ENCODE peak calls at places on chromosomes 6 and 20, in seven cellular contexts. One of them, this sample, is unnamed.

GRCh38 chr20:44068311-44068710 is 118.7 kb downstream of the JPH2 start:
- DNase-seq in cardiac muscle cell: no peak
- DNase-seq in psoas muscle: no peak
- DNase-seq in right atrium auricular region: peak
- DNase-seq in heart left ventricle: peak
- DNase-seq in HFF-Myc: no peak
- DNase-seq in CD8-positive, alpha-beta T cell: no peak
- DNase-seq in this sample: no peak

GRCh38 chr6:44309092-44309491 is 4.1 kb downstream of the AARS2 start:
- DNase-seq in cardiac muscle cell: peak
- DNase-seq in psoas muscle: no peak
- DNase-seq in right atrium auricular region: no peak
- DNase-seq in heart left ventricle: peak
- DNase-seq in HFF-Myc: peak
- DNase-seq in CD8-positive, alpha-beta T cell: no peak
- DNase-seq in this sample: no peak

GRCh38 chr6:129638055-129639019 is 71.6 kb downstream of the ARHGAP18 start:
- DNase-seq in cardiac muscle cell: peak
- DNase-seq in psoas muscle: no peak
- DNase-seq in right atrium auricular region: no peak
- DNase-seq in heart left ventricle: no peak
- DNase-seq in HFF-Myc: no peak
- DNase-seq in CD8-positive, alpha-beta T cell: no peak
- DNase-seq in this sample: no peak

GRCh38 chr6:14903176-14904088 is 342.4 kb upstream of the JARID2 start:
- DNase-seq in cardiac muscle cell: no peak
- DNase-seq in psoas muscle: no peak
- DNase-seq in right atrium auricular region: no peak
- DNase-seq in heart left ventricle: no peak
- DNase-seq in HFF-Myc: no peak
- DNase-seq in CD8-positive, alpha-beta T cell: no peak
- DNase-seq in this sample: no peak

GRCh38 chr6:42201382-42201781 is 6.6 kb upstream of the GUCA1B start:
- DNase-seq in cardiac muscle cell: peak
- DNase-seq in psoas muscle: no peak
- DNase-seq in right atrium auricular region: no peak
- DNase-seq in heart left ventricle: no peak
- DNase-seq in HFF-Myc: no peak
- DNase-seq in CD8-positive, alpha-beta T cell: no peak
- DNase-seq in this sample: no peak

GRCh38 chr6:125003070-125003469 is 40.8 kb downstream of the RNF217 start:
- DNase-seq in cardiac muscle cell: no peak
- DNase-seq in psoas muscle: no peak
- DNase-seq in right atrium auricular region: no peak
- DNase-seq in heart left ventricle: no peak
- DNase-seq in HFF-Myc: no peak
- DNase-seq in CD8-positive, alpha-beta T cell: no peak
- DNase-seq in this sample: no peak

GRCh38 chr6:38686270-38687042 is 16.5 kb downstream of the GLO1 start:
- DNase-seq in cardiac muscle cell: no peak
- DNase-seq in psoas muscle: no peak
- DNase-seq in right atrium auricular region: no peak
- DNase-seq in heart left ventricle: no peak
- DNase-seq in HFF-Myc: no peak
- DNase-seq in CD8-positive, alpha-beta T cell: no peak
- DNase-seq in this sample: no peak

GRCh38 chr6:148593130-148593812 is 153.6 kb upstream of the UST start:
- DNase-seq in cardiac muscle cell: peak
- DNase-seq in psoas muscle: peak
- DNase-seq in right atrium auricular region: no peak
- DNase-seq in heart left ventricle: peak
- DNase-seq in HFF-Myc: no peak
- DNase-seq in CD8-positive, alpha-beta T cell: no peak
- DNase-seq in this sample: no peak

GRCh38 chr6:35663001-35663400 is 25.7 kb downstream of the FKBP5 start:
- DNase-seq in cardiac muscle cell: no peak
- DNase-seq in psoas muscle: no peak
- DNase-seq in right atrium auricular region: no peak
- DNase-seq in heart left ventricle: no peak
- DNase-seq in HFF-Myc: no peak
- DNase-seq in CD8-positive, alpha-beta T cell: no peak
- DNase-seq in this sample: no peak

GRCh38 chr20:40930561-40930960 is 98.1 kb upstream of the TOP1 start:
- DNase-seq in cardiac muscle cell: no peak
- DNase-seq in psoas muscle: no peak
- DNase-seq in right atrium auricular region: no peak
- DNase-seq in heart left ventricle: no peak
- DNase-seq in HFF-Myc: no peak
- DNase-seq in CD8-positive, alpha-beta T cell: no peak
- DNase-seq in this sample: no peak

GRCh38 chr6:57262901-57263694 is 41.0 kb upstream of the RAB23 start:
- DNase-seq in cardiac muscle cell: peak
- DNase-seq in psoas muscle: peak
- DNase-seq in right atrium auricular region: no peak
- DNase-seq in heart left ventricle: no peak
- DNase-seq in HFF-Myc: peak
- DNase-seq in CD8-positive, alpha-beta T cell: no peak
- DNase-seq in this sample: no peak

GRCh38 chr6:83862776-83863471 is 3.4 kb downstream of the CYB5R4 start:
- DNase-seq in cardiac muscle cell: no peak
- DNase-seq in psoas muscle: no peak
- DNase-seq in right atrium auricular region: no peak
- DNase-seq in heart left ventricle: no peak
- DNase-seq in HFF-Myc: no peak
- DNase-seq in CD8-positive, alpha-beta T cell: no peak
- DNase-seq in this sample: no peak

GRCh38 chr6:79750806-79751205 is 119.7 kb downstream of the SH3BGRL2 start:
- DNase-seq in cardiac muscle cell: no peak
- DNase-seq in psoas muscle: no peak
- DNase-seq in right atrium auricular region: no peak
- DNase-seq in heart left ventricle: no peak
- DNase-seq in HFF-Myc: no peak
- DNase-seq in CD8-positive, alpha-beta T cell: no peak
- DNase-seq in this sample: no peak

GRCh38 chr6:163904161-163904560 is 489.6 kb downstream of the QKI start:
- DNase-seq in cardiac muscle cell: no peak
- DNase-seq in psoas muscle: no peak
- DNase-seq in right atrium auricular region: no peak
- DNase-seq in heart left ventricle: no peak
- DNase-seq in HFF-Myc: no peak
- DNase-seq in CD8-positive, alpha-beta T cell: no peak
- DNase-seq in this sample: no peak

GRCh38 chr6:11921017-11921438 is 91.1 kb upstream of the HIVEP1 start:
- DNase-seq in cardiac muscle cell: peak
- DNase-seq in psoas muscle: peak
- DNase-seq in right atrium auricular region: peak
- DNase-seq in heart left ventricle: peak
- DNase-seq in HFF-Myc: peak
- DNase-seq in CD8-positive, alpha-beta T cell: no peak
- DNase-seq in this sample: no peak

GRCh38 chr6:22413681-22414305 is 117.0 kb upstream of the PRL start:
- DNase-seq in cardiac muscle cell: peak
- DNase-seq in psoas muscle: no peak
- DNase-seq in right atrium auricular region: no peak
- DNase-seq in heart left ventricle: no peak
- DNase-seq in HFF-Myc: no peak
- DNase-seq in CD8-positive, alpha-beta T cell: no peak
- DNase-seq in this sample: no peak

GRCh38 chr20:45836841-45837240 is 3.2 kb downstream of the SNX21 start:
- DNase-seq in cardiac muscle cell: peak
- DNase-seq in psoas muscle: no peak
- DNase-seq in right atrium auricular region: no peak
- DNase-seq in heart left ventricle: no peak
- DNase-seq in HFF-Myc: no peak
- DNase-seq in CD8-positive, alpha-beta T cell: no peak
- DNase-seq in this sample: no peak

GRCh38 chr6:66628917-66629316 is 921.9 kb upstream of the EYS start:
- DNase-seq in cardiac muscle cell: peak
- DNase-seq in psoas muscle: no peak
- DNase-seq in right atrium auricular region: no peak
- DNase-seq in heart left ventricle: no peak
- DNase-seq in HFF-Myc: no peak
- DNase-seq in CD8-positive, alpha-beta T cell: no peak
- DNase-seq in this sample: no peak

GRCh38 chr20:18001131-18001921 is 32.5 kb downstream of the MGME1 start:
- DNase-seq in cardiac muscle cell: peak
- DNase-seq in psoas muscle: peak
- DNase-seq in right atrium auricular region: peak
- DNase-seq in heart left ventricle: peak
- DNase-seq in HFF-Myc: no peak
- DNase-seq in CD8-positive, alpha-beta T cell: no peak
- DNase-seq in this sample: no peak

DNA sequence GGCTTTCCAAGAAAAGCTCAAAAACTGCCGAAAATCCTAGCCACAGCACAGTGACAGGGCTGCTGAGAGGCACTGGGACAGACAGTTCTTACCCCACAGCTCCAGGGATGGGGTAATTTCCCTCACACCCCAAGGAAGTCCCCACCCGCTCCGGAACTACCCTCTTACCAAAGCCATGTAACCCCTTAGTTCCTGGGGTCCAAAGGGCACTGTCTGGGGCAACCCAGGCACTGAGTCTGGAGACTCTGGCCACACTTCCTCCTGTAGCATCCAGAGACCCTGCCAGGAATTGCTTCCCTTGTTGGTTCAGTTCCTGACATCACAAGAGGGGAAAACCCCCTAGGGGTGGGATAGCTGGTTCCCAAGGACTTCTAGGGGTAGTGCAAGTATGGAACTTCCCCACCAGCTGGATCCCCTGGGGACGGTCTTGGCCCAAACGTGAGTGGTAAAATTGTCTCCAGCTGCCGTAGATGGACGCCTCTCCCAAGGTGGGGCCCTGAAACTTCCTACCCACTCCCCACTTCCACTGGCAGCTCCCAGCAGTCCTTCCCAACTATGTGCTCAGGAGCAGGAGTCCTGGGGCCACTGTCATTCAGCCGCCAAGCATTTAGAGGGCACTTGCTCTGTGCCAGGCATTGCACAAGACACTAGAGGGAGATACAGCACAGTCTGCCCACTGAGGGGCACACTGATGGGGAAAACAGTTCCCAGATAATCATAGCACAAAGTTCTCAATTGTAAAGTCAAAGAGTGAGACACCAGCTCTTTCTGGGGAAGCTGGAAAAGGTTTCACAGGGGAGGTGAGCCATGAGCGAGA is 17.3 kb upstream of the HCK start:
- DNase-seq in cardiac muscle cell: no peak
- DNase-seq in psoas muscle: no peak
- DNase-seq in right atrium auricular region: peak
- DNase-seq in heart left ventricle: peak
- DNase-seq in HFF-Myc: no peak
- DNase-seq in CD8-positive, alpha-beta T cell: no peak
- DNase-seq in this sample: no peak
- TF ChIP-seq CTCF in cardiac muscle cell: peak
- TF ChIP-seq CTCF in psoas muscle: no peak
- TF ChIP-seq CTCF in right atrium auricular region: peak
- TF ChIP-seq CTCF in heart left ventricle: no peak
- TF ChIP-seq CTCF in HFF-Myc: peak
- TF ChIP-seq CTCF in CD8-positive, alpha-beta T cell: no peak
- TF ChIP-seq CTCF in this sample: no peak

GRCh38 chr6:158312672-158313397 is 570 bp downstream of the TULP4 start:
- DNase-seq in cardiac muscle cell: no peak
- DNase-seq in psoas muscle: no peak
- DNase-seq in right atrium auricular region: no peak
- DNase-seq in heart left ventricle: no peak
- DNase-seq in HFF-Myc: no peak
- DNase-seq in CD8-positive, alpha-beta T cell: no peak
- DNase-seq in this sample: no peak
- TF ChIP-seq CTCF in cardiac muscle cell: no peak
- TF ChIP-seq CTCF in psoas muscle: no peak
- TF ChIP-seq CTCF in right atrium auricular region: no peak
- TF ChIP-seq CTCF in heart left ventricle: no peak
- TF ChIP-seq CTCF in HFF-Myc: no peak
- TF ChIP-seq CTCF in CD8-positive, alpha-beta T cell: no peak
- TF ChIP-seq CTCF in this sample: no peak

GRCh38 chr6:114304304-114304887 is 38.4 kb downstream of the HS3ST5 start:
- DNase-seq in cardiac muscle cell: peak
- DNase-seq in psoas muscle: no peak
- DNase-seq in right atrium auricular region: no peak
- DNase-seq in heart left ventricle: no peak
- DNase-seq in HFF-Myc: no peak
- DNase-seq in CD8-positive, alpha-beta T cell: no peak
- DNase-seq in this sample: no peak
- TF ChIP-seq CTCF in cardiac muscle cell: peak
- TF ChIP-seq CTCF in psoas muscle: peak
- TF ChIP-seq CTCF in right atrium auricular region: peak
- TF ChIP-seq CTCF in heart left ventricle: peak
- TF ChIP-seq CTCF in HFF-Myc: peak
- TF ChIP-seq CTCF in CD8-positive, alpha-beta T cell: no peak
- TF ChIP-seq CTCF in this sample: no peak

DNA sequence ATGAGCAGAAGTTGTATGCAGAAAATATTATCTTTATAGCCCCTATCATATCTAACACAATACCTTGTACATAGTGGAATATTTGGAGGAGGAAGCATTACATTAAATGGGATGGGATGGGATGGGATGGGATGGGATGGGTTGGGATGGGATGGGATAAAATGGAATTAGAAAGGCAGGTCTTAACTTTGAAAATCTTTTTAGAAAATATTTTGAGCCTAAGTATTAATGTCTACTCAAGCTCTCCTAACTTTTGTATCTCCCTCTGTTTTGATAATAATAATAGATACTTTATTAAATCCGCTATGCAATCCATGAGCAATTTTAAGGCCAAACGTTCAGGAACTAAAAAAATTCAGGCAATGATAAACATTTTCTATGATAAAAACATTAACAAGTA is 35.7 kb downstream of the LY86 start:
- DNase-seq in cardiac muscle cell: no peak
- DNase-seq in psoas muscle: no peak
- DNase-seq in right atrium auricular region: no peak
- DNase-seq in heart left ventricle: no peak
- DNase-seq in HFF-Myc: no peak
- DNase-seq in CD8-positive, alpha-beta T cell: no peak
- DNase-seq in this sample: no peak
- TF ChIP-seq CTCF in cardiac muscle cell: no peak
- TF ChIP-seq CTCF in psoas muscle: no peak
- TF ChIP-seq CTCF in right atrium auricular region: no peak
- TF ChIP-seq CTCF in heart left ventricle: no peak
- TF ChIP-seq CTCF in HFF-Myc: no peak
- TF ChIP-seq CTCF in CD8-positive, alpha-beta T cell: no peak
- TF ChIP-seq CTCF in this sample: no peak

DNA sequence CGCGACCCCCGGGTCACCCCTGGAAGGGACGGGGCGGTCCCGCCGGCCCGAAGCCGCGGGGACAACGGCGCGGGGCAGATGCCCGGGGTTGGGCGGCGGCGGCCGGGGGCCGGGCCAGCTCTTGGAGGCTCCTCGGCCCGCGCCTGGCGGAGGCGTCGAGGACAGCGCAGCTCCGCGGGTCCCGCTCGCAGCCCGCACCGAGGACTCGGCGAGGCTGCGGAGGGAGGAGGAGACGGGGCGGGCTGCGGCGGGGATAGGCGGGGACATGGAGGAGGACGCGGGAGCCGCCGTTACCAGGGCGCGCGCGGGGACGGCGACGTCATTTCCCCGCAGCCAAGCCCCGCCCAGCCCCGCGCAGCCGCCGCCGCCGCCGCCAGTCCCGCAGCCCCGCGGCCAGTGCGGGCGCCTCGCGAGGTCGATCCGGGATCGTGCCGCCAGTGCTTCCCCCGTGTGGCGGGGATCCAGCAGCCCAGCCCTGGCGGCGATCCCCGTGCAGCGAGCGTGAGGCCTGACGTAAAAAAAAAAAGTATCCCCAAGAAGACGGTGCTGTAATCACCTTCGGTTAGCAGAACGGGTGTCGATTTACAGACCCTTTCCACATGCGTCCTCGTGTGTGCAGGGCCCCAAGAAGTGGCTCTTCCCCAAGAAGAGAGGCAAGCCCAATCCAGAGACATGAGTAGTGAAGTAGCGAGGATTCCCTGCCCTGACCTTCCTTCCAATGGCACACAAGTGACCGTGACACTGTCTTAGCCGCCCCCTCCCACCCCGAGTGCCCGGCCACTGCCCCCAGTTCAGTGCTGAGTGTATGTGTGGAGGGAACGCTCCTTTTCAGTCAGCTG is at the start of gene FAM184A:
- DNase-seq in cardiac muscle cell: peak
- DNase-seq in psoas muscle: peak
- DNase-seq in right atrium auricular region: no peak
- DNase-seq in heart left ventricle: peak
- DNase-seq in HFF-Myc: no peak
- DNase-seq in CD8-positive, alpha-beta T cell: peak
- DNase-seq in this sample: peak
- TF ChIP-seq CTCF in cardiac muscle cell: peak
- TF ChIP-seq CTCF in psoas muscle: peak
- TF ChIP-seq CTCF in right atrium auricular region: peak
- TF ChIP-seq CTCF in heart left ventricle: no peak
- TF ChIP-seq CTCF in HFF-Myc: peak
- TF ChIP-seq CTCF in CD8-positive, alpha-beta T cell: no peak
- TF ChIP-seq CTCF in this sample: no peak

This sample was measured in natural killer cell.